ENCODE peak calls at places on chromosomes 12 and 14, in five cellular contexts. W is T-helper 9 cell; O is hippocampal formation; J is fibroblast of lung; I is CD8-positive, alpha-beta memory T cell. E is an unnamed sample.

GRCh38 chr12:99810718-99811593 is 163.4 kb downstream of the GARIN6 start:
- DNase-seq in W (no peak), O (peak), J (peak), I (no peak), E (no peak)

GRCh38 chr12:11565752-11566151 is 83.7 kb upstream of the ETV6 start:
- DNase-seq in W (no peak), O (no peak), J (no peak), I (no peak), E (no peak)

GRCh38 chr12:7959278-7960063 is 23.5 kb upstream of the SLC2A3 start:
- DNase-seq in W (no peak), O (no peak), J (no peak), I (peak), E (peak)

GRCh38 chr12:24489939-24490338 is 459.0 kb downstream of the BCAT1 start:
- DNase-seq in W (no peak), O (no peak), J (no peak), I (no peak), E (no peak)

GRCh38 chr12:14650791-14651190 is 45.6 kb downstream of the GUCY2C start:
- DNase-seq in W (no peak), O (no peak), J (no peak), I (no peak), E (no peak)

GRCh38 chr12:71475280-71475679 is 35.7 kb downstream of the LGR5 start:
- DNase-seq in W (no peak), O (no peak), J (no peak), I (no peak), E (no peak)

GRCh38 chr14:90368946-90369721 is 27.7 kb upstream of the CALM1 start:
- DNase-seq in W (no peak), O (peak), J (peak), I (no peak), E (no peak)

GRCh38 chr12:52892974-52893373 is 11.9 kb downstream of the KRT8 start:
- DNase-seq in W (no peak), O (no peak), J (no peak), I (no peak), E (no peak)

E was measured in stimulated activated naive CD4-positive, alpha-beta T cell.